ENCODE peak calls at places on chromosomes 3 and 15, in nine cellular contexts. One of them, this sample, is unnamed.

GRCh38 chr15:58839485-58839884 is 68.4 kb downstream of the MINDY2 start:
- DNase-seq in MM.1S: peak
- DNase-seq in A549: peak
- DNase-seq in fibroblast of lung: peak
- DNase-seq in heart right ventricle: no peak
- DNase-seq in astrocyte: no peak
- DNase-seq in upper lobe of right lung: no peak
- DNase-seq in thyroid gland: no peak
- DNase-seq in heart left ventricle: no peak
- DNase-seq in this sample: no peak

GRCh38 chr3:160707187-160707789 is 30.3 kb downstream of the ARL14 start:
- DNase-seq in MM.1S: peak
- DNase-seq in A549: peak
- DNase-seq in fibroblast of lung: peak
- DNase-seq in heart right ventricle: peak
- DNase-seq in astrocyte: peak
- DNase-seq in upper lobe of right lung: no peak
- DNase-seq in thyroid gland: peak
- DNase-seq in heart left ventricle: peak
- DNase-seq in this sample: no peak

GRCh38 chr15:65512189-65512588 is 5.3 kb downstream of the DPP8 start:
- DNase-seq in MM.1S: no peak
- DNase-seq in A549: no peak
- DNase-seq in fibroblast of lung: no peak
- DNase-seq in heart right ventricle: no peak
- DNase-seq in astrocyte: no peak
- DNase-seq in upper lobe of right lung: no peak
- DNase-seq in thyroid gland: no peak
- DNase-seq in heart left ventricle: no peak
- DNase-seq in this sample: no peak

GRCh38 chr3:47348411-47349154 is 32.2 kb upstream of the PTPN23 start:
- DNase-seq in MM.1S: no peak
- DNase-seq in A549: no peak
- DNase-seq in fibroblast of lung: no peak
- DNase-seq in heart right ventricle: no peak
- DNase-seq in astrocyte: no peak
- DNase-seq in upper lobe of right lung: no peak
- DNase-seq in thyroid gland: no peak
- DNase-seq in heart left ventricle: no peak
- DNase-seq in this sample: no peak

GRCh38 chr15:52445553-52445952 is 83.1 kb downstream of the MYO5A start:
- DNase-seq in MM.1S: no peak
- DNase-seq in A549: no peak
- DNase-seq in fibroblast of lung: no peak
- DNase-seq in heart right ventricle: no peak
- DNase-seq in astrocyte: no peak
- DNase-seq in upper lobe of right lung: no peak
- DNase-seq in thyroid gland: no peak
- DNase-seq in heart left ventricle: no peak
- DNase-seq in this sample: peak

GRCh38 chr3:138452491-138452890 is 18.1 kb downstream of the ESYT3 start:
- DNase-seq in MM.1S: no peak
- DNase-seq in A549: no peak
- DNase-seq in fibroblast of lung: no peak
- DNase-seq in heart right ventricle: no peak
- DNase-seq in astrocyte: no peak
- DNase-seq in upper lobe of right lung: peak
- DNase-seq in thyroid gland: no peak
- DNase-seq in heart left ventricle: no peak
- DNase-seq in this sample: no peak

GRCh38 chr15:84400820-84401219 is 165.2 kb downstream of the GOLGA6L4 start:
- DNase-seq in MM.1S: no peak
- DNase-seq in A549: no peak
- DNase-seq in fibroblast of lung: no peak
- DNase-seq in heart right ventricle: no peak
- DNase-seq in astrocyte: no peak
- DNase-seq in upper lobe of right lung: peak
- DNase-seq in thyroid gland: no peak
- DNase-seq in heart left ventricle: no peak
- DNase-seq in this sample: no peak

GRCh38 chr15:59376735-59377134 is 4.1 kb upstream of the MYO1E start:
- DNase-seq in MM.1S: no peak
- DNase-seq in A549: peak
- DNase-seq in fibroblast of lung: peak
- DNase-seq in heart right ventricle: no peak
- DNase-seq in astrocyte: no peak
- DNase-seq in upper lobe of right lung: no peak
- DNase-seq in thyroid gland: no peak
- DNase-seq in heart left ventricle: no peak
- DNase-seq in this sample: no peak

GRCh38 chr3:194494951-194495374 is 8.2 kb upstream of the ATP13A3 start:
- DNase-seq in MM.1S: no peak
- DNase-seq in A549: no peak
- DNase-seq in fibroblast of lung: no peak
- DNase-seq in heart right ventricle: no peak
- DNase-seq in astrocyte: no peak
- DNase-seq in upper lobe of right lung: no peak
- DNase-seq in thyroid gland: peak
- DNase-seq in heart left ventricle: no peak
- DNase-seq in this sample: no peak

GRCh38 chr3:162487138-162487537 is 990.5 kb downstream of the OTOL1 start:
- DNase-seq in MM.1S: no peak
- DNase-seq in A549: no peak
- DNase-seq in fibroblast of lung: no peak
- DNase-seq in heart right ventricle: no peak
- DNase-seq in astrocyte: no peak
- DNase-seq in upper lobe of right lung: no peak
- DNase-seq in thyroid gland: no peak
- DNase-seq in heart left ventricle: no peak
- DNase-seq in this sample: no peak

DNA sequence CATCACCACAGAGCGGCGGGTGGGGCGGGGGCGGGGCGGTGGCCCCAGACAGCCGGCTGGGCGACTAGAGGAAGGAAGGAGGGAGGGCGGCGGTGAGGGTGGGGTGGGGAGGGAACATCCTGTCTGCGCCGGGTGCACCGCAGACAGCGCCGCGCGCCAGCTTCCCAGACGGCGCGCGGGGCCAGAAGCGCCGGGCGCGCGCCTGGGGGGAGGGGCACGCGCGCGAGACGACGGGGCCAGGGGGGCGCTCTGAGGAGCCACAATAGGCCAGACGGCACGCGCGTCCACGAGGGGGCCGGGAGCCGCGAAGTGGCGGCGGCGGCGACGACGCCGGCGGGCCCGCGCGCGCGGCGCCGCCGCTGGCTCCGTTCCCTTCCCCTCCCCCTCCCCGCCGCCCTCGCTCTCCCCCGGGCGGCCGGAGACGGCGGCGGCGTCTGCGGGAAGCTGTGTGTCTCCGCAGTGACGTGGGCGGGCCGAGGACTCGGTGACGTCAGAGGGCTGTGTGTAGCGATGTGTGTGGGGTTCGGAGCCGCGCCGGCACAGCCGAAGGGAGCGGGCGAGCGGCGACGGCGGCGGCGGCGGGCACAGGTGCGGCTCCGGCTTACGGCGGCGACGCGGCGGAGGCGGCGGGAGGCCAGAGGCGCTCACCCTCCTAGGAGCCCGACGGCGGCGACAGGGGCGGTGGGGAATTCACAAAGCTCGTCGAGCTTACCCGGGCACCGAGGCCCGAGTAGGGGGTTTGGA is at the start of gene SKIL:
- DNase-seq in MM.1S: peak
- DNase-seq in A549: peak
- DNase-seq in fibroblast of lung: peak
- DNase-seq in heart right ventricle: peak
- DNase-seq in astrocyte: peak
- DNase-seq in upper lobe of right lung: peak
- DNase-seq in thyroid gland: peak
- DNase-seq in heart left ventricle: peak
- DNase-seq in this sample: peak
- TF ChIP-seq CTCF in MM.1S: no peak
- TF ChIP-seq CTCF in A549: peak
- TF ChIP-seq CTCF in fibroblast of lung: no peak
- TF ChIP-seq CTCF in heart right ventricle: no peak
- TF ChIP-seq CTCF in astrocyte: no peak
- TF ChIP-seq CTCF in upper lobe of right lung: peak
- TF ChIP-seq CTCF in thyroid gland: no peak
- TF ChIP-seq CTCF in heart left ventricle: no peak
- TF ChIP-seq CTCF in this sample: no peak

DNA sequence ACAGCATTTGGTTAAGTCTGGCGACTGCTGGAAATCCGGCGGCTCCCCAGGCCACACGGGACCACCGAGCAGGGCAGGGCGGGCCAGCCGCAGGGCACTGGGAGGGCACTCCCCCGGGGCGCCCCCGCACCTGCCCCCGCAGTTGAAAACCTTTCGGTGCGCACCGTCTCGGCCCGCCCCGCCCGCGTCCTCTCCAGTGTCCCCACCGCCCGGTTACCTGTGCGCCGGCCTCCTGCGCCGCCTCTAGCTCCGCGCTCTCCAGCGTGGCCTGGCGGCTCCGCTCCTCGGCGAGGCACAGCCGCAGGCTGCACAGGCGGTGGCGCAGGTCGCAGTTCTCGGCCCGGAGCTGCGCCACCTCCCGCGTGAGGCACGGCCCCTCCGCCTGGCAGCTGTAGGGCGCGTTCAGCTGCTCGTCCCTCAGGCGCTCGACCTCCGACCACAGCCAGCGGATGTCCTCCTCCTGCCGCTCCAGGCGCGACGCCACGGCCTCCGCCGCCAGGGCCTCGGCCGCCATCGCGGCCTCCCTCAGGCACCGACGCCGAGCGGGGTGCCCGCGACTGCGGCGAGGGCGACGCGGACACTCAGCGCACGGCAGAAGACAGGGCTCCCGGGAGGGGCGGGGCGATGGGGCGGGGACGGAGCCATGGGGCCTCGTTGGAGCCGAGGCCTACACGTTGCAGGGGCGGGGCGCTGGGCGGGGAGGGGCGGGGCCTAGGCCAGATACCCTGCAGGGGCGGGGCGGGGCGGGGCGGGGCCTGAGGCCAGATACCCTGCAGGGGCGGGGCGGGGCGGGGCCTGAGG is at the start of gene TARS3:
- DNase-seq in MM.1S: peak
- DNase-seq in A549: peak
- DNase-seq in fibroblast of lung: peak
- DNase-seq in heart right ventricle: peak
- DNase-seq in astrocyte: peak
- DNase-seq in upper lobe of right lung: peak
- DNase-seq in thyroid gland: peak
- DNase-seq in heart left ventricle: peak
- DNase-seq in this sample: peak
- TF ChIP-seq CTCF in MM.1S: peak
- TF ChIP-seq CTCF in A549: no peak
- TF ChIP-seq CTCF in fibroblast of lung: no peak
- TF ChIP-seq CTCF in heart right ventricle: peak
- TF ChIP-seq CTCF in astrocyte: no peak
- TF ChIP-seq CTCF in upper lobe of right lung: peak
- TF ChIP-seq CTCF in thyroid gland: no peak
- TF ChIP-seq CTCF in heart left ventricle: peak
- TF ChIP-seq CTCF in this sample: no peak

DNA sequence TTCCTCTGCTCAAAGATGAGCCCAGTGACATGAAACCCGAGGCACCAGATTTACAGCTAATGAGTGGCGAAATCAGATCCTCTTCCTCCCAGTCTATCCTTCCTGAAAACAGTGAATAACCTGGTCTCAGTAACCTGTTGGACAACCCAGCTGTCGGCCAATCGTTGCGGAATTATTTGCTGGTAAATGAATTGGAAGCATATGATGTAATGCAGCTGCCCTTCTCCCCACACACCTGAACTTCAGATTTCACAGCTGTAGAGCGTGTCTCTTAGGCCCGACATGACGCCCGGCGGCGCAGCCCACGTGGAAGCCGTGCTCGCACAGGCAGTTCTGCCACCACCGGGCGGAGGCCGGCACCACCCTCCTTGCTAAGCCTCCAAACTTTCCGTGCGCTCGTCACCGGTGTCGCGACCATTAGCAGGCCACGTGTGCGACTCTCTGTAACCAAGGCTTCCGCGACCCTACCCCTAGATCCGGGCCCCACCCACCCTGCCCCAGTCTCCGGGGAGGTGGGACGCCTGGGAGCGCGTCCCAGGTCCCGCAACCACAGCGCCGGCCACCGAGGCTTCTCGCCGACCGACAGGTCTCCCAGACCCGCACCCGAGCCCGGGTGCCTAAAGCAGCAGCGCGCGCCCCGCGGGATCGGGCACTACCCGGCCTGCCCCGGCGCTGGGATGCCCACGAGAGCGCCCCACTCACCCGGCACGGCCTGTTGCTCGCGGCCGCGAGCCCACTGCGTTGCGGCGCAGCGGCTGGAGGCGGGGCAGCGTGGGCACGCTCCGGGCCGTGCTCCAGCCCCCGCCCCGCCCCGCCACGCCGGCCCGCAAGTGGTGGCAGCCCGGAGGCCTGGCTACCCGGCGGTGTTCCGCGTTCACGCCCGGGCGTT is at the start of gene RIOX2:
- DNase-seq in MM.1S: peak
- DNase-seq in A549: peak
- DNase-seq in fibroblast of lung: peak
- DNase-seq in heart right ventricle: peak
- DNase-seq in astrocyte: peak
- DNase-seq in upper lobe of right lung: peak
- DNase-seq in thyroid gland: peak
- DNase-seq in heart left ventricle: peak
- DNase-seq in this sample: peak
- TF ChIP-seq CTCF in MM.1S: no peak
- TF ChIP-seq CTCF in A549: no peak
- TF ChIP-seq CTCF in fibroblast of lung: peak
- TF ChIP-seq CTCF in heart right ventricle: peak
- TF ChIP-seq CTCF in astrocyte: no peak
- TF ChIP-seq CTCF in upper lobe of right lung: no peak
- TF ChIP-seq CTCF in thyroid gland: no peak
- TF ChIP-seq CTCF in heart left ventricle: peak
- TF ChIP-seq CTCF in this sample: no peak

GRCh38 chr3:67648701-67649100 is 5.7 kb downstream of the SUCLG2 start:
- DNase-seq in MM.1S: no peak
- DNase-seq in A549: no peak
- DNase-seq in fibroblast of lung: peak
- DNase-seq in heart right ventricle: no peak
- DNase-seq in astrocyte: peak
- DNase-seq in upper lobe of right lung: no peak
- DNase-seq in thyroid gland: no peak
- DNase-seq in heart left ventricle: no peak
- DNase-seq in this sample: no peak

GRCh38 chr3:67649681-67650080 is 4.7 kb downstream of the SUCLG2 start:
- DNase-seq in MM.1S: no peak
- DNase-seq in A549: no peak
- DNase-seq in fibroblast of lung: no peak
- DNase-seq in heart right ventricle: no peak
- DNase-seq in astrocyte: no peak
- DNase-seq in upper lobe of right lung: no peak
- DNase-seq in thyroid gland: no peak
- DNase-seq in heart left ventricle: no peak
- DNase-seq in this sample: no peak

GRCh38 chr3:67648229-67648628 is 6.2 kb downstream of the SUCLG2 start:
- DNase-seq in MM.1S: no peak
- DNase-seq in A549: peak
- DNase-seq in fibroblast of lung: peak
- DNase-seq in heart right ventricle: no peak
- DNase-seq in astrocyte: no peak
- DNase-seq in upper lobe of right lung: no peak
- DNase-seq in thyroid gland: no peak
- DNase-seq in heart left ventricle: no peak
- DNase-seq in this sample: peak

GRCh38 chr3:67646586-67647234 is 7.7 kb downstream of the SUCLG2 start:
- DNase-seq in MM.1S: no peak
- DNase-seq in A549: peak
- DNase-seq in fibroblast of lung: peak
- DNase-seq in heart right ventricle: no peak
- DNase-seq in astrocyte: peak
- DNase-seq in upper lobe of right lung: no peak
- DNase-seq in thyroid gland: no peak
- DNase-seq in heart left ventricle: no peak
- DNase-seq in this sample: no peak

GRCh38 chr3:67647390-67647878 is 7.0 kb downstream of the SUCLG2 start:
- DNase-seq in MM.1S: no peak
- DNase-seq in A549: peak
- DNase-seq in fibroblast of lung: peak
- DNase-seq in heart right ventricle: peak
- DNase-seq in astrocyte: peak
- DNase-seq in upper lobe of right lung: no peak
- DNase-seq in thyroid gland: peak
- DNase-seq in heart left ventricle: no peak
- DNase-seq in this sample: peak
- TF ChIP-seq CTCF in MM.1S: no peak
- TF ChIP-seq CTCF in A549: no peak
- TF ChIP-seq CTCF in fibroblast of lung: no peak
- TF ChIP-seq CTCF in heart right ventricle: no peak
- TF ChIP-seq CTCF in astrocyte: no peak
- TF ChIP-seq CTCF in upper lobe of right lung: no peak
- TF ChIP-seq CTCF in thyroid gland: no peak
- TF ChIP-seq CTCF in heart left ventricle: no peak
- TF ChIP-seq CTCF in this sample: no peak